ENCODE peak calls at places on chromosomes 1 and 21, in nine cellular contexts. N, Y, O, J, R, G, B, P and K are unnamed samples.

GRCh38 chr1:32969556-32969955 is 4.9 kb upstream of the RNF19B start:
- DNase-seq in B (no peak), N (peak; percentile 9), J (no peak), P (no peak), O (no peak), Y (no peak), R (no peak), G (peak; percentile 59), K (no peak)

GRCh38 chr21:41280115-41280919 is 36.3 kb upstream of the FAM3B start:
- DNase-seq in B (peak; percentile 53), P (no peak), O (peak; percentile 29), R (no peak), J (no peak), G (no peak), Y (no peak), N (no peak), K (peak; percentile 5)

GRCh38 chr1:93448983-93449805 is 1.3 kb downstream of the FNBP1L start:
- DNase-seq in Y (no peak), O (no peak), P (no peak), G (no peak), J (peak; percentile 74), R (no peak), N (peak; percentile 88), B (peak; percentile 68), K (no peak)

GRCh38 chr1:154999651-155000474 is 2.7 kb upstream of the ZBTB7B start:
- DNase-seq in N (peak; percentile 86), P (no peak), J (peak; percentile 66), R (no peak), Y (no peak), G (no peak), O (no peak), B (no peak), K (no peak)

GRCh38 chr1:23585321-23586022 is 26.2 kb upstream of the ID3 start:
- DNase-seq in O (peak; percentile 97), R (no peak), P (no peak), Y (peak; percentile 38), B (peak; percentile 99), N (no peak), J (no peak), G (peak; percentile 83), K (peak; percentile 81)

GRCh38 chr1:97562096-97562495 is 358.7 kb downstream of the DPYD start:
- DNase-seq in J (no peak), P (no peak), Y (no peak), N (no peak), R (no peak), O (peak; percentile 26), G (no peak), B (no peak), K (no peak)

GRCh38 chr1:214493126-214493796 is 58.1 kb downstream of the PTPN14 start:
- DNase-seq in G (no peak), R (no peak), J (no peak), O (no peak), Y (no peak), P (no peak), N (no peak), B (peak; percentile 43), K (no peak)

GRCh38 chr1:202076050-202076511 is 46.6 kb upstream of the GPR37L1 start:
- DNase-seq in R (no peak), O (no peak), J (peak; percentile 83), N (peak; percentile 78), Y (no peak), P (no peak), G (no peak), B (no peak), K (no peak)

GRCh38 chr1:45328680-45329079 is 2.0 kb downstream of the HPDL start:
- DNase-seq in Y (no peak), J (no peak), N (peak; percentile 72), G (no peak), R (no peak), O (no peak), P (no peak), B (no peak), K (no peak)

GRCh38 chr1:111988743-111989453 is 570 bp downstream of the KCND3 start:
- DNase-seq in P (no peak), B (no peak), O (no peak), Y (no peak), J (peak; percentile 23), G (no peak), R (no peak), N (peak; percentile 82), K (no peak)

GRCh38 chr1:111989531-111990025 is at the start of gene KCND3:
- DNase-seq in N (peak; percentile 70), J (peak; percentile 19), P (no peak), O (no peak), R (no peak), G (no peak), Y (no peak), B (peak; percentile 7), K (no peak)

GRCh38 chr1:111988377-111988742 is 1.1 kb downstream of the KCND3 start:
- DNase-seq in O (no peak), J (no peak), N (no peak), G (no peak), Y (no peak), P (no peak), B (no peak), R (no peak), K (no peak)

GRCh38 chr1:111990878-111991760 is 1.7 kb upstream of the KCND3 start:
- DNase-seq in P (no peak), N (peak; percentile 90), B (peak; percentile 26), Y (peak; percentile 51), J (peak; percentile 69), G (no peak), R (peak; percentile 73), O (no peak), K (no peak)

GRCh38 chr1:111990026-111990877 is 784 bp upstream of the KCND3 start:
- DNase-seq in O (no peak), B (peak; percentile 7), G (no peak), N (peak; percentile 70), P (no peak), Y (peak; percentile 34), R (no peak), J (peak; percentile 37), K (no peak)
- H3K4me3 ChIP-seq in O (peak overlapping the region; percentile 40), B (peak overlapping the region; percentile 35), G (peak overlapping the region; percentile 64), N (peak overlapping the region; percentile 76), P (no peak overlapping the region), Y (peak overlapping the region; percentile 67), R (peak overlapping the region; percentile 72), J (peak overlapping the region; percentile 52), K (peak overlapping the region; percentile 19)

GRCh38 chr1:2150836-2151235 is 43.7 kb downstream of the FAAP20 start:
- DNase-seq in J (no peak), O (no peak), B (no peak), N (no peak), G (no peak), R (no peak), Y (no peak), P (no peak), K (no peak)

GRCh38 chr1:2152914-2153313 is 41.7 kb downstream of the FAAP20 start:
- DNase-seq in B (no peak), O (no peak), J (no peak), Y (no peak), N (no peak), G (no peak), P (peak; percentile 56), R (no peak), K (no peak)

GRCh38 chr1:2148691-2149090 is 45.9 kb downstream of the FAAP20 start:
- DNase-seq in G (no peak), Y (no peak), P (peak; percentile 68), J (no peak), O (no peak), R (no peak), B (no peak), N (no peak), K (no peak)

GRCh38 chr1:2151906-2152305 is 42.7 kb downstream of the FAAP20 start:
- DNase-seq in G (no peak), B (no peak), P (no peak), Y (no peak), N (no peak), O (no peak), J (no peak), R (no peak), K (no peak)

GRCh38 chr1:2151252-2151651 is 43.3 kb downstream of the FAAP20 start:
- DNase-seq in G (no peak), B (peak; percentile 47), Y (no peak), J (no peak), O (no peak), N (no peak), R (no peak), P (no peak), K (no peak)
- TF ChIP-seq CTCF in G (no peak), B (no peak), Y (no peak), J (no peak), O (no peak), N (no peak), R (no peak), P (no peak), K (no peak)

GRCh38 chr1:218201004-218201403 is 84.1 kb upstream of the RRP15 start:
- DNase-seq in O (no peak), J (no peak), B (no peak), N (no peak), P (no peak), G (no peak), Y (no peak), R (no peak), K (no peak)
- H3K4me3 ChIP-seq in O (no peak overlapping the region), J (no peak overlapping the region), B (no peak overlapping the region), N (no peak overlapping the region), P (no peak overlapping the region), G (no peak overlapping the region), Y (no peak overlapping the region), R (no peak overlapping the region), K (no peak overlapping the region)

GRCh38 chr1:29197590-29197924 is 15.9 kb upstream of the SRSF4 start:
- DNase-seq in B (peak; percentile 46), R (no peak), G (no peak), P (peak; percentile 11), N (peak; percentile 89), O (no peak), J (peak; percentile 52), Y (no peak), K (no peak)
- TF ChIP-seq CTCF in B (peak; percentile 41), R (no peak), G (peak; percentile 64), P (peak; percentile 27), N (peak; percentile 79), O (peak; percentile 51), J (peak; percentile 41), Y (no peak), K (peak; percentile 54)

DNA sequence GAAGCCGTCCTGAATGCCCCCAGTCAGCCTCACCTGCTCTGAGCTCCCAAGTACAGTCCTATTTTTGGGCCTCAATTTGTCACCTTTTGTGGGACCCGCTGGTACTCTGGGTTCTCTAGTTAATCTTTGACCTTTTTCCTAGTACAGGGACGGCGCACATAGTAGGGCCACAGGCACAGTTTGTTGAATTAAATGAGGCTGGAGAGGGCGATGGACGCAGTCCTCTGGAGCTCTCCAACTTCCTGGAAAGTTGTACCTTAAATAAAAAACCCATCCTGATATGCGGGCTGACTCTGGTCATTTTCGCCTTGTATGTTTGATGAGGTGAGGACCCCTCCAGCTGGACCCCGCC is 4.8 kb downstream of the FAM110D start:
- DNase-seq in N (no peak), G (no peak), B (no peak), J (no peak), R (no peak), Y (no peak), P (no peak), O (no peak), K (no peak)
- H3K4me3 ChIP-seq in N (no peak overlapping the region), G (peak overlapping the region; percentile 52), B (no peak overlapping the region), J (peak overlapping the region; percentile 30), R (peak overlapping the region; percentile 56), Y (peak overlapping the region; percentile 44), P (peak overlapping the region; percentile 50), O (peak overlapping the region; percentile 44), K (peak overlapping the region; percentile 25)

GRCh38 chr1:110471131-110471530 is 20.2 kb downstream of the PROK1 start:
- DNase-seq in N (no peak), G (no peak), R (no peak), Y (no peak), B (no peak), J (no peak), O (no peak), P (no peak), K (no peak)
- TF ChIP-seq CTCF in N (peak; percentile 48), G (no peak), R (no peak), Y (no peak), B (no peak), J (no peak), O (no peak), P (no peak), K (peak; percentile 3)